ENCODE peak calls at places on chromosome 2, in eight cellular contexts. Z is GM12878, C is A549, N is HepG2, E is endothelial cell of umbilical vein, W is HCT116, B is K562, L is H1. O is an unnamed sample.

GRCh38 chr2:127235082-127235702 is 15.1 kb upstream of the CYP27C1 start:
- DNase-seq in Z (no peak), C (no peak), N (no peak), E (no peak), W (no peak), B (no peak), L (no peak), O (no peak)

GRCh38 chr2:86519349-86519748 is 43.9 kb downstream of the CHMP3 start:
- DNase-seq in Z (no peak), C (no peak), N (no peak), E (no peak), W (no peak), B (no peak), L (no peak), O (no peak)

GRCh38 chr2:39150890-39151497 is 30.1 kb upstream of the SOS1 start:
- DNase-seq in Z (no peak), C (no peak), N (peak), E (no peak), W (no peak), B (no peak), L (no peak), O (no peak)

GRCh38 chr2:12428324-12428723 is 288.4 kb upstream of the TRIB2 start:
- DNase-seq in Z (no peak), C (no peak), N (no peak), E (no peak), W (no peak), B (no peak), L (no peak), O (no peak)

GRCh38 chr2:171529914-171530313 is 7.6 kb downstream of the CYBRD1 start:
- DNase-seq in Z (no peak), C (peak), N (no peak), E (no peak), W (no peak), B (peak), L (no peak), O (peak)

GRCh38 chr2:8413589-8414135 is 268.2 kb upstream of the ID2 start:
- DNase-seq in Z (no peak), C (no peak), N (peak), E (no peak), W (no peak), B (no peak), L (no peak), O (peak)

GRCh38 chr2:16773080-16773713 is 107.6 kb upstream of the CYRIA start:
- DNase-seq in Z (no peak), C (peak), N (peak), E (peak), W (peak), B (peak), L (no peak), O (peak)

GRCh38 chr2:190627881-190628412 is 20.9 kb upstream of the NAB1 start:
- DNase-seq in Z (no peak), C (no peak), N (no peak), E (peak), W (no peak), B (no peak), L (no peak), O (peak)

GRCh38 chr2:47501374-47502200 is 98.6 kb downstream of the MSH2 start:
- DNase-seq in Z (no peak), C (no peak), N (no peak), E (peak), W (no peak), B (no peak), L (no peak), O (peak)
- TF ChIP-seq MAX in Z (no peak), C (no peak), N (no peak), E (no peak), W (no peak), B (no peak), L (no peak), O (no peak)

DNA sequence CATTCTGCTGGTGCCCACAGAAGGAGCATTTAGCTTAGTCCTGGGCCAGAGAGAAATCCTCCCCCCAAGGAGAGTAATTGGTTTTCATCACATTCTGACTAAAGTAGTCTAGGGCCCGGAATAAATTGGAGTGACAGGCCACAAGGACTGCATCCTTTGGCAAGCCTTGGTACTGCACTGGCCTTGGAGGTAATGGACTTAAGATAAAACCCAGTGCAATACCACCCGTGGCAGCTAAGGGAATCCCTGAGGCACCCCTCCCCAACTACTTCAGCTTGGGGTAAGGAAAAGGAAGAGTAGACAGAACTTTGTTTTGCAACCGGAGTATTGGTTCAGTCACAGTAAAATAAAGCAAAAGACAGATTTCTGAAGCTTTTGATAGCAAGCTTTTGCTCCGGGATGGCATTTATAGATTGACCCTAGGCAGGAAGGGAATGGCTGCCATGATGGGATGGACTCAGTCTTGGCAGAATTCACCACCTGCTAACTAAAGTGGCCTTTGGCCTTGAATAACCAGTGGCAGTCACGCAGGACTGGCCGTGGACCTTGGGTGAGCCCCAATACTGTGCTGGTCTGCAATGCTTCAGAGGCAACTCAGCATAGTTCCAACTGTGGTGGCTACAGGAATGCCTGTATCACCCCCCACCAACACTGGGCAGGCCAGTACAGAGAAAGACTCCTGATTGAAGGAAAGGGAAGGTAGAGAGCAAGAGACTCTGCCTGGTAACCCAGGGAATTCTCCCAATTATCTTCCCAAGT is 14.1 kb downstream of the ORC4 start:
- DNase-seq in Z (no peak), C (no peak), N (no peak), E (no peak), W (no peak), B (no peak), L (no peak), O (no peak)
- TF ChIP-seq CTCF in Z (no peak), C (no peak), N (no peak), E (no peak), W (no peak), B (no peak), L (peak), O (no peak)

GRCh38 chr2:96638144-96639121 is at the start of gene KANSL3:
- DNase-seq in Z (peak), C (peak), N (peak), E (peak), W (peak), B (peak), L (peak), O (peak)
- TF ChIP-seq POLR2A in Z (peak), C (peak), N (peak), E (peak), W (peak), B (peak), L (no peak), O (peak)

DNA sequence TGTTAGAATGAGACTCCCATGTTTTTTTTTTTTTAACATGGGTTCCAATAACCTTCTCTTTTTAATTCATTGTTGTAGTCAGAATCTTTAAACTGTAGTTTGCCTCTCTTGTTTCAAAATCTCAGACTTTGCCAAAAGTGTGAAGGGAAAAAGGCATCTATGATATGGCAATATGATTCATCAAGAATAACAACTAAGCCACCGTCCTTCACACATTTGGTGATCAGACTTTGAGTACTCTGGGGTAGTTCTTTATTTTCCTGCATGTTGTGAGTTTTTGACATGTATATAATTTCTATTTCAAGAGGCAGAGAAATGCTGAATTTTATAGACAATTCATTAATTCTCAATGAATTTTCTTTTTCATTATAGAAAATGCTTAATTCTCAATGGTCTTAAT is 53.5 kb upstream of the CERS6 start:
- DNase-seq in Z (no peak), C (no peak), N (no peak), E (no peak), W (no peak), B (no peak), L (no peak), O (no peak)
- TF ChIP-seq MAX in Z (no peak), C (no peak), N (no peak), E (no peak), W (no peak), B (no peak), L (no peak), O (no peak)